ENCODE peak calls at places on chromosomes 11 and 22, in four cellular contexts. V is SK-N-SH, R is tibial nerve, A is upper lobe of right lung. U is an unnamed sample.
A peak's percentile ranks its signal among the peaks of the same experiment; 100 is the strongest.

GRCh38 chr11:65058012-65058411 is 341 bp downstream of the NAALADL1 start:
- DNase-seq in R (no peak), A (no peak), V (no peak), U (no peak)

GRCh38 chr11:62127426-62127825 is 3.6 kb downstream of the INCENP start:
- DNase-seq in R (no peak), V (no peak), A (no peak), U (no peak)

GRCh38 chr11:117300301-117300700 is 9.2 kb downstream of the BACE1-AS start:
- DNase-seq in V (peak; percentile 76), A (peak; percentile 71), R (peak; percentile 51), U (no peak)

GRCh38 chr11:64351136-64351631 is 7.8 kb upstream of the RPS6KA4 start:
- DNase-seq in A (no peak), V (peak; percentile 32), R (no peak), U (no peak)

GRCh38 chr11:33402066-33402465 is 144.9 kb downstream of the HIPK3 start:
- DNase-seq in A (no peak), R (no peak), V (no peak), U (no peak)

GRCh38 chr11:128603752-128604472 is 16.6 kb upstream of the ETS1 start:
- DNase-seq in R (no peak), V (no peak), A (no peak), U (no peak)

GRCh38 chr11:109034341-109034696 is 369.4 kb downstream of the DDX10 start:
- DNase-seq in R (no peak), A (no peak), V (no peak), U (no peak)

GRCh38 chr11:70068950-70069349 is 9.2 kb upstream of the ANO1 start:
- DNase-seq in A (no peak), R (no peak), V (peak; percentile 14), U (no peak)

GRCh38 chr11:113951487-113951886 is 23.4 kb upstream of the HTR3A start:
- DNase-seq in V (peak; percentile 25), A (no peak), R (no peak), U (no peak)

GRCh38 chr11:17529814-17530162 is 14.4 kb downstream of the USH1C start:
- DNase-seq in V (no peak), A (no peak), R (peak; percentile 9), U (no peak)

GRCh38 chr11:17012712-17013547 is 1.3 kb downstream of the PLEKHA7 start:
- DNase-seq in A (peak; percentile 77), V (no peak), R (peak; percentile 16), U (peak; percentile 69)

GRCh38 chr22:26573026-26573662 is 16.8 kb downstream of the TPST2 start:
- DNase-seq in R (peak; percentile 29), V (no peak), A (peak; percentile 75), U (peak; percentile 9)

GRCh38 chr11:117045196-117045595 is 53.0 kb downstream of the SIK3 start:
- DNase-seq in V (no peak), A (no peak), R (no peak), U (no peak)

GRCh38 chr22:45441158-45441557 is 27.7 kb downstream of the RIBC2 start:
- DNase-seq in R (peak; percentile 66), A (no peak), V (peak; percentile 70), U (peak; percentile 91)

GRCh38 chr11:112965601-112966125 is 4.4 kb downstream of the NCAM1 start:
- DNase-seq in A (no peak), V (no peak), R (no peak), U (no peak)

GRCh38 chr11:37504066-37504611 is 906.1 kb upstream of the RAG2 start:
- DNase-seq in A (no peak), R (no peak), V (no peak), U (peak; percentile 51)

GRCh38 chr11:128550967-128551522 is 36.3 kb downstream of the ETS1 start:
- DNase-seq in A (no peak), R (no peak), V (no peak), U (no peak)

GRCh38 chr11:67545280-67545679 is 22.0 kb upstream of the CABP2 start:
- DNase-seq in R (no peak), A (no peak), V (no peak), U (no peak)

GRCh38 chr22:39177791-39178190 is 25.3 kb upstream of the CBX7 start:
- DNase-seq in A (no peak), R (no peak), V (no peak), U (no peak)

GRCh38 chr22:45341503-45341902 is 31.8 kb downstream of the FAM118A start:
- DNase-seq in A (no peak), V (no peak), R (no peak), U (no peak)

GRCh38 chr22:40240671-40241070 is 62.9 kb downstream of the TNRC6B start:
- DNase-seq in V (no peak), R (no peak), A (no peak), U (no peak)

GRCh38 chr11:114472661-114473060 is 33.4 kb downstream of the REXO2 start:
- DNase-seq in A (no peak), V (no peak), R (no peak), U (no peak)

GRCh38 chr11:122690292-122690691 is 34.8 kb downstream of the UBASH3B start:
- DNase-seq in R (no peak), V (no peak), A (no peak), U (no peak)
- H3K4me1 ChIP-seq in R (no peaks in the 10 kb centered on the region), V (peaks cover 5% of the 10 kb centered on the region), A (peaks cover 19% of the 10 kb centered on the region), U (peaks cover 11% of the 10 kb centered on the region)

DNA sequence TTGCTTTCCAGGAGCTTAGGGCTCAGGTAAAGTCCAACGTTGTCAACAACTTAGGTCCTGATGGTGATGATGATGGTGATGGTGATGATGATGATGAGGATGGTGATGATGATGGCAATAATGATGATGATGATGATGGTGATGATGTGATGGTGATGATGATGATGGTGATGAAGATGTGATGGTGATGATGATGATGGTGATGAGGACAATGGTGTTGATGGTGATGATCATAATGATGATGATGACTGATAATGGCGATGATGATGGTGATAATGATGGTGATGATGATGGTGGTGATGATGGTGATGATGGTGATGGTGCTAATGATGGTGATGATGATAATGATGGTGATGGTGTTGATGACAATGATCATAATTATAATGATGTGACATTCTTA is 750.2 kb downstream of the TBC1D22A start:
- DNase-seq in A (no peak), R (no peak), V (no peak), U (no peak)
- H3K9me3 ChIP-seq in A (no peaks in the 10 kb centered on the region), R (no peaks in the 10 kb centered on the region), V (no peaks in the 10 kb centered on the region), U (no peaks in the 10 kb centered on the region)

GRCh38 chr22:37123649-37124048 is 14.1 kb upstream of the TMPRSS6 start:
- DNase-seq in A (no peak), V (peak; percentile 49), R (no peak), U (no peak)

GRCh38 chr22:37122598-37123180 is 13.2 kb upstream of the TMPRSS6 start:
- DNase-seq in V (no peak), A (no peak), R (no peak), U (no peak)

GRCh38 chr22:37119872-37120271 is 10.4 kb upstream of the TMPRSS6 start:
- DNase-seq in A (no peak), V (no peak), R (no peak), U (no peak)

GRCh38 chr22:37120569-37121340 is 11.2 kb upstream of the TMPRSS6 start:
- DNase-seq in A (no peak), V (no peak), R (no peak), U (no peak)

DNA sequence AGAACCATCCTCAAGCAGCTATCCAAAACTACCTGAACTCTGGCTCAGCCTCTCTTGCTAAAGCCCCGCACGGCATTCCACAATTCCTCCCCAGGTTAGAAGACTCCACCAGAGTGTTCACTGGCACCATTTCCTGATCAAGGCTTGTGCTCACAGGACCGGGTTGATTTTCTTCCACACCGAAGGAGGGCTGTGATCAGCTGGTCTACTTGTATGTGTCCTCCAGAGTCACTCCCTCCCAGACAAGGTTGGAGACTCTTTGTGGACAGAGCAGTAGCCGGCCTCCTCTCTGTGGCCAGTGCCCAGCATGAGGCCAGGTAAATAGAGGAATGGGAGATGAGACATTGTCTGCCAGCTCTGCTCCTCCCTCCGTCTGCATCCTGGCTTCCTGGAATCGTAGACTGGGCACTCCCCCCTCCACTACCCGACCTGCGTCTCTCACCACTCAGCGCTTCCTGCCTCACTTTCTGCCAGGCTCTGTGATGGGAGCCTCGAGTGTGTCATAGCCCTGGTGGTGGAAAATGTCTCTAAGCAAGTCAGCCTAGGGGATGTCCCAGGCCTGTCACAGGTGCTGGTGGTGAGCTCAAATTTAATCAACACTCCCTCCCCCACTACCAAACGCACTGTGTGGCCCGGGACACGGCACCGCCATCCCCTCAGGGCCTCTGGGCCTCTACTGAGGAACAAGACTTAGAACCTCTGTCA is 12.5 kb upstream of the TMPRSS6 start:
- DNase-seq in A (peak; percentile 56), R (no peak), V (peak; percentile 48), U (no peak)
- TF ChIP-seq CTCF in A (no peak), R (no peak), V (peak; percentile 9), U (no peak)

GRCh38 chr22:37747715-37748100 is 50.9 kb downstream of the TRIOBP start:
- DNase-seq in R (no peak), A (no peak), V (no peak), U (no peak)
- H3K4me1 ChIP-seq in R (peaks cover 5% of the 10 kb centered on the region), A (peaks cover 67% of the 10 kb centered on the region), V (peaks cover 57% of the 10 kb centered on the region), U (peaks cover 28% of the 10 kb centered on the region)

DNA sequence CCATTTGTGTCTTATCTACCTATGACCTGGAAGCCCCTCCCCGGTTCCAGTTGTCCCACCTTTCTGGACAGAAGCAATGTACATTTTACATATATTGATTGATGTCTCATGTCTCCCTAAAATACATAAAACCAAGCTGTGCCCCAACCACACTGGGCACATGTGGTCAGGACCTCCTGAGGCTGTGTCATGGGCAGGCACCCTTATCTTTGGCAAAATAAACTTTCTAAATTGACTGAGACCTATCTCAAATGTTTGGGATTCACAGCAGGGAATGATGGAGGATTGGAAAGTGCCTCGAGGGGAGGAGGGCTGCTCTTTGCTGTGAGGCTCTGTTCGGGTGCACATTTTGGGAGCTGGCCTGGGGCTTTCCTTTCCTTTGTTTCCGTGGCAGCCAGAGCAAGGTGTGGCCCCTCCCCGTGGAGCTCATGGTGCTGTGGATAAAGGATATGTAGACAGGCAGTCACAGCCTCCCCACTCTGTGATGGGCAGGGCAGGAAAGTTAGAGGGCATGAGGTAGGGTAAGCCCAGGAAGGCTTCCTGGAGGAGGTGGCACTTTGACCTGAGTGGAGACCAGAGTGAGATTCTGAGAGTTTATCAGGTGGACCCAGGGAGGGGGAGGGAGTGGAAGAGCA is 615.6 kb downstream of the TBC1D22A start:
- DNase-seq in V (no peak), R (no peak), A (peak; percentile 30), U (no peak)
- H3K9me3 ChIP-seq in V (no peaks in the 10 kb centered on the region), R (no peaks in the 10 kb centered on the region), A (no peaks in the 10 kb centered on the region), U (no peaks in the 10 kb centered on the region)

DNA sequence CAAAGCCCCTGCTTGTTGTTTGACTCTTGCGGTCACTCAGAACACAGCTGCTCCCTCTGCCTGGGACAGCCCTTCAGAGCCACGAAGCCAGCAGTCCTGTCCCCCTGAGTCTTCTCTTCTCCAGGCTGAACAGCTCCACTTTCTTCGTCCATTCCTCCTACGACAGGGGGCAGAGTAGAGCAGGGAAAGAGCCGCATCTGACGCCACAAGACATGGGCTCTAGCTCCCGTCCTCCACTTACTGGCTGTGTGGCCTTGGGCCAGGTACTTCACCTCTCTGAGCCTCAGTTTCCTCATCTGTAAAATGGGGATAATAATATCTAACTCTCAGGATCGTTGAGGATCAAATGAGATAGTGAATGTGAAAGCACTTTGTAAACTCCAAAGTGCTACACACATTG is 29.9 kb downstream of the CHRDL2 start:
- DNase-seq in A (no peak), R (no peak), V (no peak), U (peak; percentile 32)
- TF ChIP-seq CTCF in A (peak; percentile 6), R (no peak), V (no peak), U (no peak)

DNA sequence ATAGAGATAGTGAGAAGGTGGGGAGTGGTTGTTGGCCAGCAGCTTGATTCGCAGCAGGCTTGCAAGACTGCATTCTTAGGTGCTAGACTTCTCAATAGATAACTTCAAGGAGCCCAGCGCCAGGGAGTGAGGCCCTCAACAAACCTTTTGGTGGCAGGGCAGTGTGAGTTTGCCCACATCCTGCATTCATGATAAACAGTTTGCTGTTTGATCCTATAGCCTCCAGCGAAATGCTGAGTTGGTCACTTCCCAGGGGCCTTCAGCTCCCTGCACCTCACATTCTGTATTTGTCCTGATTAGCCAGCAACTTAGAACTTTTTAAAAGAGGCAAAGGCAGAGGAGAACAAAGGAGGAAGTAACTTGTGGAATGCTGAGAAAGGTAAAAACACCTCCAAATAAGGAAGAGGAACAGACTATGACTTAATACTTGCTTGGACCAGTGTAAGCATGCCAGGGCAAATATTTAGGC is 25.1 kb downstream of the OR10A6 start:
- DNase-seq in A (peak; percentile 72), R (no peak), V (no peak), U (peak; percentile 78)
- H3K4me1 ChIP-seq in A (no peaks in the 10 kb centered on the region), R (no peaks in the 10 kb centered on the region), V (no peaks in the 10 kb centered on the region), U (peaks cover 52% of the 10 kb centered on the region)